ENCODE peak calls at places on chromosomes 6 and 20, in five cellular contexts. Y, V, N, P and F are unnamed samples.
A peak's percentile ranks its signal among the peaks of the same experiment; 100 is the strongest.

GRCh38 chr6:27177454-27178000 is 70.0 kb upstream of the PRSS16 start:
- DNase-seq in P (peak; percentile 87), N (peak; percentile 83), V (peak; percentile 66), Y (peak; percentile 83), F (peak; percentile 90)

GRCh38 chr6:146878564-146879343 is 280.0 kb downstream of the ADGB start:
- DNase-seq in N (no peak), V (no peak), P (no peak), Y (peak; percentile 24), F (peak; percentile 25)

GRCh38 chr6:144581807-144582537 is 296.8 kb downstream of the UTRN start:
- DNase-seq in P (peak; percentile 11), Y (no peak), N (peak; percentile 44), V (no peak), F (peak; percentile 58)

GRCh38 chr6:109406196-109406595 is 23.9 kb upstream of the CD164 start:
- DNase-seq in Y (peak; percentile 82), N (peak; percentile 63), V (no peak), P (no peak), F (peak; percentile 90)

GRCh38 chr6:148074735-148075134 is 267.9 kb upstream of the SASH1 start:
- DNase-seq in N (no peak), Y (no peak), P (no peak), V (no peak), F (no peak)

GRCh38 chr6:89582669-89583325 is 55.8 kb downstream of the LYRM2 start:
- DNase-seq in V (no peak), N (no peak), P (no peak), Y (peak; percentile 4), F (no peak)

GRCh38 chr6:35047265-35048011 is 93.7 kb downstream of the TCP11 start:
- DNase-seq in Y (peak; percentile 79), N (peak; percentile 71), V (no peak), P (no peak), F (peak; percentile 79)

GRCh38 chr6:170378502-170378901 is 71.9 kb downstream of the FAM120B start:
- DNase-seq in P (no peak), V (no peak), Y (no peak), N (no peak), F (no peak)

GRCh38 chr6:143965503-143966171 is 42.4 kb downstream of the PLAGL1 start:
- DNase-seq in Y (peak; percentile 85), P (no peak), N (peak; percentile 58), V (no peak), F (peak; percentile 73)

GRCh38 chr6:127516676-127517273 is 2.4 kb downstream of the MTCL3 start:
- DNase-seq in V (no peak), N (peak; percentile 57), P (peak; percentile 62), Y (no peak), F (peak; percentile 34)

GRCh38 chr6:127515794-127516675 is 3.1 kb downstream of the MTCL3 start:
- DNase-seq in P (peak; percentile 76), V (peak; percentile 69), Y (peak; percentile 59), N (peak; percentile 55), F (peak; percentile 68)

GRCh38 chr6:127518710-127519468 is at the start of gene MTCL3:
- DNase-seq in Y (peak; percentile 17), P (peak; percentile 72), N (peak; percentile 63), V (no peak), F (peak; percentile 81)

GRCh38 chr6:127518212-127518709 is 874 bp downstream of the MTCL3 start:
- DNase-seq in V (no peak), Y (no peak), P (peak; percentile 26), N (no peak), F (no peak)

DNA sequence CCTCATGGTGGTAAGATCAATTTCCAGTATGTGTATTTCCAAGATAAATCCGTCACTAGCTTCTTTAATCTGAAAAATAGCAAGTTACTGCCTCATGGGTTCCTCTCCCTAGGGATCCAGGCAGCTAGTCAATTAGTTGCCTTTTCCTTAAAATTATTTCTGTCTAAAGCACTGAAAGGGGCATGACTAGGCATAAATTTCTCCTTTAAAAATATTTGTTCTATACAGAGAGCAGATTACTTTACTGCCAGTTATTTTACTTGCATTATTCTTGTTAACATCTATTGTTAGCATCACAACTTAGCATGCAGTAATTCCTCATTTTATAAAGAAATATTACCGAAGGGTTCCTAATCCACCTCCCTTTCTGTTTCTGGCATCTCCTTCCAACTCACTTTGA is 1.4 kb downstream of the MTCL3 start:
- DNase-seq in P (no peak), N (no peak), V (no peak), Y (no peak), F (no peak)
- H3K4me3 ChIP-seq in P (peak overlapping the region; percentile 89), N (no peak overlapping the region), V (no peak overlapping the region), Y (no peak overlapping the region), F (no peak overlapping the region)

DNA sequence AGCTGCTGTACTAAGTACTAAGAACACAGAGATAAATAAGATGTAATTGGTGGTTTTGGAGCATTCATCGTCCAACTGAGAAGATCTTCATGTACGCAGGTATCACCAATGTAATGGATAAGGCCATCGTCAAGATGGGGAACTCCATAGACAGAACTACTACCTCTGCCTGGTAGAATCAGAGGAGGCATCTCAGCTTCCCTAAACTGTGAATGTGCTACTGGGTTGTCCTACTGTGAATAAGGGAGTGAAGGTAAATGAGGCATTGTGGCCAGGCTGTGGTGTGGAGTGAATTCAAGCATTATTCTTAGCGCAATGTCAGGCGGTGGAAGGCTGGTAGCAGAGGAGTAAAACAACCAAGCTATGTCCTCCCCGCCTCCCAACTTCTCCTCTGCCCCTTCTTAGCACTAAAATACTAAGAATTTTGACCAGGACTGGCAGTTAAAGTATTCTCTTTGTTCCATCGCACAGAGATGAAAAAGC is 68.2 kb downstream of the TBC1D7 start:
- DNase-seq in V (no peak), P (no peak), Y (no peak), N (no peak), F (no peak)
- H3K4me3 ChIP-seq in V (no peak overlapping the region), P (no peak overlapping the region), Y (no peak overlapping the region), N (no peak overlapping the region), F (no peak overlapping the region)

DNA sequence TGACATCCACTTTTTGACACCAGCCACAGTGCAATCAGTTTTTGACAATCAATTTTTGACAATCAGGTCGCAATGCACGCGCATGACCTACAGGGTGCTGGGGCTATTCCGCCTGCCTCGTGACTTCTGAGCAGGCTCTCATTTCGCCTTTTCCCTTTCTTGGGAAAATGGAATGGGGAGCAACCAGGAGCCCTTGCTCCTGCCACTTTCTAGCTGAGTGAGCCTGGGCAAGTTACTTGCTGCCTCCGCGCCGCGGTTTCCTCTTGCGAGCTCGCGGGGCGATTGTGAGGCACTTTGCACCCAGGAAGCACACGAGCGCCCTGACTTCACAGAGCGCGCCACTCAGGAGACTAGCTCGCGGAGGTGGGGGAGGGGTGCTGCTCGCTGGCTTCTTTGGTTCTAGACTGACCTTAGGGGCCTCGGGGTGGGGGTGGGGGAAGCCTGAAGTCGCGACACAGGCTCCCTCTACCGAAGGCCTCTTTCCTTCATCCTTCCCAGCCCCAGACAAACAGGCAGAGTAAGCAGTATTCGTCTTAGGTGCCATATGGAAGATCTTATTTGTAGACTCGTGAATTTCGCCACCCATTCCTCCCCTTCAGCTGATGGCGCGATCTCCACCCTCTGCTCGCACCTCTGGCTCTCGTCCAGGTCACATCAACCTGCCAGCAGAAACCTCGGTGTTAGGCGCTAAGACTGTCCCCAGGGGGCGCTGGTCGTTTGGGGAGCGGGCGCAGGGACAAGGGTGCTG is 4.6 kb downstream of the TP53TG5 start:
- DNase-seq in V (peak; percentile 89), N (peak; percentile 66), Y (peak; percentile 70), P (peak; percentile 63), F (peak; percentile 86)
- H3K4me3 ChIP-seq in V (peak overlapping the region; percentile 42), N (peak overlapping the region; percentile 37), Y (peak overlapping the region; percentile 65), P (peak overlapping the region; percentile 22), F (peak overlapping the region; percentile 35)

DNA sequence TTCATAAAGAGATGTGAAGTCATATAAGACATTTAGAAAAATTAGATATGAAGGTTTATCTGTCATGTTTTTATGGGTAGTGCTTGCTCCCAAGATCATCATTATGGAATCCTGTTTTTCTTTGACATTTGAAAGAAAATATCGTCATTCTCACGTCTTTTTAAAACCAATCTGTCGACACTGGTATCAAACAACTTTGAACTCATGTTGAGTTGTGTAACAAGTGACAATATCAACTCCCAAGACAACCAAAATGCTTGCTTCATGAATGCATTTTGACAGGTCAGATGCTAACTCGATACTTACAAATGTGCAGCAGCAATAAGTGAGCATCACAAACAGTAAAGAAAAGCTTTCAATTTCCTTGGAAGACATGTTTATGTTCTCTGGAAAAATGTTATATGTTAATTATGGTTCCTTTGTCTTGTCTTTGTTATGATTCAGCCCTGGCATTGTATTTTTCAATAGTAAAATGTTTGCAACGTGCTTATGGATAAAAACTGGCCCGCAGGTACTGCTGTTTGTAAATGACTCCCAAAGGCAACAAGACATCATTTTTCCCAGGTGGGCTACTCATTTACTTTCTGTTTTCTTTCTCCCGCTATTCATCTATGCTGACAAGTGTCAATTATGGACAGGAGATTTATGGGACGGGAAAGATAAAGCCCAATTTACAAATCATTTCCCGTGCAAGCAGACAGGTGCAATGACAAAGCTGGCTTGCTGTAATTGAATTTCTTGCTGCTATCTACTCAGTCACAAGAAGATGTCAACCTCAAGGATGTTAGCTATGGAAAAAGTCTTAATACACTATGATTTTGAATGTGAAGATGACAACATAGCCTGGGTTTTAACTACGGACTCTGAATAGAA is 125.7 kb downstream of the EPHA7 start:
- DNase-seq in V (no peak), N (no peak), Y (no peak), P (no peak), F (no peak)
- H3K4me3 ChIP-seq in V (no peak overlapping the region), N (no peak overlapping the region), Y (no peak overlapping the region), P (no peak overlapping the region), F (no peak overlapping the region)

GRCh38 chr6:150065083-150065482 is 3.8 kb downstream of the ULBP3 start:
- DNase-seq in Y (no peak), N (no peak), V (no peak), P (no peak), F (no peak)

GRCh38 chr6:150070236-150070860 is 1.4 kb upstream of the ULBP3 start:
- DNase-seq in P (no peak), N (no peak), Y (no peak), V (no peak), F (no peak)

GRCh38 chr6:150069707-150070106 is 786 bp upstream of the ULBP3 start:
- DNase-seq in P (no peak), V (no peak), Y (no peak), N (no peak), F (no peak)

GRCh38 chr6:150068786-150069648 is at the start of gene ULBP3:
- DNase-seq in Y (peak; percentile 94), N (peak; percentile 93), V (peak; percentile 78), P (peak; percentile 86), F (peak; percentile 96)

GRCh38 chr6:150068173-150068785 is 642 bp downstream of the ULBP3 start:
- DNase-seq in N (no peak), Y (no peak), V (no peak), P (no peak), F (no peak)
- H3K4me3 ChIP-seq in N (peak overlapping the region; percentile 70), Y (peak overlapping the region; percentile 77), V (peak overlapping the region; percentile 48), P (peak overlapping the region; percentile 86), F (peak overlapping the region; percentile 80)